ENCODE peak calls at places on chromosomes 6 and 20, in seven cellular contexts. Y is HCT116, Q is GM23338, W is PC-3, O is GM23248, T is OCI-LY7, J is hepatocyte. A is an unnamed sample.

GRCh38 chr6:43308101-43308989 is at the start of gene CRIP3:
- DNase-seq in Y (no peak), Q (peak; percentile 95), W (peak; percentile 64), O (peak; percentile 80), T (peak; percentile 56), J (peak; percentile 50), A (peak; percentile 87)

GRCh38 chr6:136067731-136068341 is 182.3 kb downstream of the MTFR2 start:
- DNase-seq in Y (peak; percentile 66), Q (peak; percentile 79), W (no peak), O (peak; percentile 24), T (no peak), J (no peak), A (no peak)

GRCh38 chr6:108582618-108583017 is 21.9 kb downstream of the FOXO3 start:
- DNase-seq in Y (no peak), Q (no peak), W (no peak), O (no peak), T (no peak), J (no peak), A (no peak)

GRCh38 chr6:164827537-164827936 is 481.9 kb downstream of the C6orf118 start:
- DNase-seq in Y (no peak), Q (no peak), W (peak; percentile 44), O (no peak), T (no peak), J (no peak), A (no peak)

GRCh38 chr20:39960522-39961420 is 728.3 kb downstream of the MAFB start:
- DNase-seq in Y (no peak), Q (peak; percentile 44), W (no peak), O (no peak), T (no peak), J (no peak), A (no peak)

GRCh38 chr20:59485576-59486250 is 118.6 kb upstream of the PHACTR3 start:
- DNase-seq in Y (no peak), Q (no peak), W (no peak), O (no peak), T (no peak), J (no peak), A (no peak)

GRCh38 chr6:158279615-158280014 is 32.6 kb upstream of the TULP4 start:
- DNase-seq in Y (no peak), Q (no peak), W (no peak), O (no peak), T (no peak), J (no peak), A (no peak)

GRCh38 chr20:4666001-4666470 is 55.7 kb upstream of the PRND start:
- DNase-seq in Y (no peak), Q (no peak), W (peak; percentile 92), O (peak; percentile 90), T (no peak), J (no peak), A (no peak)

GRCh38 chr20:64101731-64102621 is 5.4 kb downstream of the NPBWR2 start:
- DNase-seq in Y (no peak), Q (peak; percentile 87), W (peak; percentile 59), O (peak; percentile 39), T (peak; percentile 73), J (peak; percentile 74), A (peak; percentile 89)

GRCh38 chr6:487956-488355 is 96.4 kb downstream of the IRF4 start:
- DNase-seq in Y (no peak), Q (no peak), W (no peak), O (no peak), T (no peak), J (no peak), A (peak; percentile 81)

GRCh38 chr20:23132930-23133559 is 46.9 kb upstream of the CD93 start:
- DNase-seq in Y (no peak), Q (no peak), W (no peak), O (no peak), T (no peak), J (no peak), A (no peak)

GRCh38 chr6:26311012-26311384 is 54.0 kb upstream of the BTN3A2 start:
- DNase-seq in Y (no peak), Q (peak; percentile 61), W (peak; percentile 59), O (peak; percentile 64), T (peak; percentile 49), J (no peak), A (peak; percentile 64)

GRCh38 chr6:26309731-26310142 is 55.3 kb upstream of the BTN3A2 start:
- DNase-seq in Y (peak; percentile 67), Q (no peak), W (peak; percentile 94), O (peak; percentile 94), T (no peak), J (peak; percentile 42), A (no peak)

GRCh38 chr6:26311385-26312095 is 53.5 kb upstream of the BTN3A2 start:
- DNase-seq in Y (peak; percentile 71), Q (peak; percentile 79), W (peak; percentile 92), O (peak; percentile 62), T (peak; percentile 78), J (peak; percentile 75), A (peak; percentile 90)

GRCh38 chr6:26312501-26313390 is 52.3 kb upstream of the BTN3A2 start:
- DNase-seq in Y (peak; percentile 84), Q (peak; percentile 84), W (peak; percentile 91), O (peak; percentile 84), T (peak; percentile 80), J (peak; percentile 90), A (peak; percentile 91)

GRCh38 chr6:26312096-26312463 is 52.9 kb upstream of the BTN3A2 start:
- DNase-seq in Y (no peak), Q (no peak), W (peak; percentile 18), O (peak; percentile 57), T (no peak), J (no peak), A (no peak)
- H3K4me2 ChIP-seq in Y (peak overlapping the region; percentile 62), Q (peak overlapping the region; percentile 80), W (peak overlapping the region; percentile 88), O (peak overlapping the region; percentile 94), T (peak overlapping the region; percentile 78), J (peak overlapping the region; percentile 76), A (peak overlapping the region; percentile 81)

GRCh38 chr6:3499603-3500002 is 42.8 kb upstream of the SLC22A23 start:
- DNase-seq in Y (no peak), Q (no peak), W (no peak), O (no peak), T (no peak), J (no peak), A (no peak)
- H3K9me2 ChIP-seq in Y (no peaks in the 10 kb centered on the region), Q (no peaks in the 10 kb centered on the region), W (no peaks in the 10 kb centered on the region), O (no peaks in the 10 kb centered on the region), T (no peaks in the 10 kb centered on the region), J (no peaks in the 10 kb centered on the region), A (no peaks in the 10 kb centered on the region)

DNA sequence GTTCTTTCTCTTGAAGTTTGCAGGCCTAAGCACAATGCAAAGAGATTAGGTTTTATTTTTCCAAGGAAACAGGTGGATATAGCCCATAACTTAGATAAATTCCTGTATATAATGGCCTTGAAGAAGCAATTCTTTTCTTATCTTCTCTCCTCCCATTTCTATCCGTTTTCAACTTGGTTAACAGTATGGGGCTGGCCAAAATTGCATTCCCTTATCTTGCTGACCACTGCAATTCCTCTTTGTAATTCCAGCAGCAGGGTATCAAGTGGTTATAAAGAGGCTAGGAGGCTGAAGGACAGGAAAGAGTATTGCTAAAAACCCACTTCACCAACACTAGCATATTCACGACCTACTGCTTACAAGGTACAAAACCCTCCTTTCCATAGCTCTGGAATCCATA is 643.5 kb upstream of the ID4 start:
- DNase-seq in Y (no peak), Q (no peak), W (no peak), O (no peak), T (no peak), J (no peak), A (no peak)
- H2AFZ ChIP-seq in Y (no peak overlapping the region), Q (no peak overlapping the region), W (no peak overlapping the region), O (no peak overlapping the region), T (no peak overlapping the region), J (no peak overlapping the region), A (no peak overlapping the region)

DNA sequence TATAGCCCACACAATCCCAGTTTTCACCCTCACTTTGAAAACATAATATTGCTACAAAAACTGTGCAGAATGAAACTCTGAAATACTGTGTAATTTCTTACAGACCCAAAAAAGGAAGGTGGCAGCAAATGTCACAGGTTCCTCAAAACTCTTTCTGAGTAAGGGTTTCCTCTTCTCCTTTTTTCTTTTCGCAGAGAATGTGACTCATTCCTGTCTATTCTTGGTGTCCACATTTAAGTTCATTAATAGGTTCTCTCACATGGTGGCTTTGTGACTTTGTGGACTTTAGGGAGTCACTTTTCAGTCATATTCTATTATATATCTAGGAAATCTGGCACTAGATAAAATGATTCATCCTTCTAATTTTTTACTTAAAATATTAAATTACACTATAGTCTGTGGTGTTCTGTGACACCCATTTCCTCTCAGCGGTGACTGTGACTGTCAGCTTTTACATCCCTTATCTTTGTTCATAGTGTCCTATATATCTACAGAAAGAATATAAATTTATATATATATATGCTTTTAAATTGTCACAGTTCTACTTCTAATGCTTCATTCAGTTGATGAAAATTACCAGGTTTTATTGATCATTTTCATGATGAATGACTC is 126.8 kb upstream of the HCRTR2 start:
- DNase-seq in Y (no peak), Q (no peak), W (peak; percentile 77), O (peak; percentile 6), T (no peak), J (no peak), A (no peak)
- H3K4me2 ChIP-seq in Y (peak overlapping the region; percentile 42), Q (no peak overlapping the region), W (peak overlapping the region; percentile 38), O (no peak overlapping the region), T (no peak overlapping the region), J (no peak overlapping the region), A (no peak overlapping the region)

A was measured in Karpas-422.